ENCODE peak calls at places on chromosomes 11 and 22, in seven cellular contexts. K is psoas muscle, G is aorta, M is pancreas, B is adrenal gland, Y is neural progenitor cell, W is upper lobe of right lung. P is an unnamed sample.

GRCh38 chr11:108788565-108789199 is 123.8 kb downstream of the DDX10 start:
- DNase-seq in K (no peak), G (no peak), M (no peak), B (peak; percentile 18), Y (peak; percentile 35), W (no peak), P (no peak)

GRCh38 chr11:130827697-130828377 is 88.4 kb downstream of the SNX19 start:
- DNase-seq in K (peak; percentile 80), G (peak; percentile 81), M (peak; percentile 35), B (peak; percentile 54), Y (peak; percentile 77), W (no peak), P (no peak)

GRCh38 chr11:36065436-36065835 is 121.6 kb downstream of the LDLRAD3 start:
- DNase-seq in K (no peak), G (no peak), M (no peak), B (no peak), Y (no peak), W (no peak), P (no peak)

GRCh38 chr11:9069256-9069655 is 22.1 kb downstream of the SCUBE2 start:
- DNase-seq in K (no peak), G (no peak), M (no peak), B (no peak), Y (no peak), W (no peak), P (no peak)

GRCh38 chr11:1838077-1838425 is 730 bp upstream of the TNNI2 start:
- DNase-seq in K (no peak), G (peak; percentile 49), M (no peak), B (no peak), Y (no peak), W (no peak), P (peak; percentile 48)

GRCh38 chr11:44788536-44789227 is 61.9 kb downstream of the TSPAN18 start:
- DNase-seq in K (no peak), G (no peak), M (no peak), B (no peak), Y (no peak), W (no peak), P (peak; percentile 8)

GRCh38 chr11:17972987-17973386 is 39.9 kb downstream of the SERGEF start:
- DNase-seq in K (peak; percentile 64), G (peak; percentile 75), M (no peak), B (peak; percentile 61), Y (peak; percentile 80), W (no peak), P (no peak)

GRCh38 chr11:2270322-2271076 is at the start of gene ASCL2:
- DNase-seq in K (peak; percentile 46), G (no peak), M (no peak), B (peak; percentile 13), Y (peak; percentile 40), W (peak; percentile 68), P (no peak)

GRCh38 chr11:33040862-33041453 is 1.6 kb downstream of the TCP11L1 start:
- DNase-seq in K (no peak), G (no peak), M (no peak), B (no peak), Y (peak; percentile 32), W (no peak), P (no peak)

GRCh38 chr11:67316882-67317364 is 13.6 kb downstream of the SSH3 start:
- DNase-seq in K (no peak), G (no peak), M (no peak), B (no peak), Y (no peak), W (no peak), P (no peak)

GRCh38 chr22:45742866-45743450 is 71.3 kb downstream of the ATXN10 start:
- DNase-seq in K (peak; percentile 67), G (peak; percentile 61), M (no peak), B (no peak), Y (no peak), W (peak; percentile 81), P (peak; percentile 78)

GRCh38 chr11:68342459-68343158 is 30.2 kb downstream of the LRP5 start:
- DNase-seq in K (no peak), G (no peak), M (peak; percentile 49), B (no peak), Y (peak; percentile 51), W (peak; percentile 81), P (peak; percentile 72)

GRCh38 chr11:36635463-36635862 is 37.4 kb upstream of the RAG2 start:
- DNase-seq in K (no peak), G (no peak), M (no peak), B (no peak), Y (no peak), W (no peak), P (no peak)

GRCh38 chr11:27266125-27266524 is 96.9 kb downstream of the CCDC34 start:
- DNase-seq in K (no peak), G (no peak), M (no peak), B (no peak), Y (no peak), W (no peak), P (no peak)

GRCh38 chr11:7906481-7906880 is 24.6 kb downstream of the OR10A6 start:
- DNase-seq in K (no peak), G (no peak), M (no peak), B (no peak), Y (no peak), W (no peak), P (no peak)

GRCh38 chr11:132888226-132888625 is 644.1 kb downstream of the OPCML start:
- DNase-seq in K (no peak), G (no peak), M (no peak), B (no peak), Y (no peak), W (no peak), P (no peak)

GRCh38 chr11:31797227-31798056 is 13.7 kb downstream of the PAX6 start:
- DNase-seq in K (no peak), G (no peak), M (no peak), B (no peak), Y (peak; percentile 60), W (no peak), P (no peak)

GRCh38 chr11:103806130-103806900 is 230.1 kb upstream of the DDI1 start:
- DNase-seq in K (no peak), G (peak; percentile 44), M (peak; percentile 13), B (no peak), Y (no peak), W (no peak), P (no peak)

GRCh38 chr22:18012528-18012927 is 11.8 kb downstream of the MICAL3 start:
- DNase-seq in K (no peak), G (no peak), M (no peak), B (no peak), Y (no peak), W (no peak), P (no peak)

GRCh38 chr11:20599424-20600346 is at the start of gene SLC6A5:
- DNase-seq in K (no peak), G (no peak), M (peak; percentile 9), B (peak; percentile 70), Y (peak; percentile 94), W (peak; percentile 69), P (no peak)

GRCh38 chr22:22663861-22664800 is 19.7 kb downstream of the GGTLC2 start:
- DNase-seq in K (no peak), G (no peak), M (no peak), B (no peak), Y (no peak), W (no peak), P (no peak)

GRCh38 chr11:44943118-44943517 is 7.6 kb downstream of the TP53I11 start:
- DNase-seq in K (peak; percentile 49), G (peak; percentile 73), M (no peak), B (no peak), Y (no peak), W (peak; percentile 71), P (peak; percentile 71)

GRCh38 chr11:66100272-66101037 is 30.4 kb downstream of the PACS1 start:
- DNase-seq in K (peak; percentile 64), G (peak; percentile 79), M (peak; percentile 85), B (peak; percentile 79), Y (no peak), W (peak; percentile 80), P (peak; percentile 79)

GRCh38 chr11:83464181-83464580 is 178.0 kb upstream of the CCDC90B start:
- DNase-seq in K (no peak), G (no peak), M (no peak), B (no peak), Y (no peak), W (no peak), P (no peak)

DNA sequence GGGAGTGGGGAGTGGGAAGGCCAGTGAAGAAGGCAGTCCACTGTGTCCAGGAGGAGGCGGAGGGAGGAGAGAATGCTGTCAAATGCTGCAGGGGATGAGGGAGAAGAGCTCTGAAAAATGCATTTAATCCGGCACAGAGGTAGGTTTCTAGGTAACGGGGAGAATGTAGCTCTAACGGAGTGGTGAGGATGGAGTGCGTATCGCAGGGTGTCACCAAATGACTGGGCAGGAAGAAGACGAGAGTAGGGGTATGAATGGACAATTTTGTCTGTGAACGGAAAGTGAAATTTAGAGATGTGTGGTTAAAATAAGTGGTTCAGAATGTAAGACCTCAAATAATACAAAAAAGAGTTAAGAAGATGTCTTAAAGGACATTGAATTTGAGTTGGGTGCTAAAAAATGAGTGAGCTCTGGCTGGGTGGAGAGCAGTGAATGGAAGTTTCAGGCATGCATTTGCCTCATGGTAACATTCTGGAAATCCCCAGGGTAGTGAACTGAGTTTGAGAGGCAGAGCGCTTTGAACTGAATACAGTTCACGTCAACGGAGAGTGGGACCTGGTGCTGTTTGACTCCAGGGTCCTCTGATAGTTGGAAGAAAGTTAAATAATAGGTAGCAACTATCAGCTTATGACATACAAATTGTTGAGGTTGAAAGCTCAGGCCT is 81.3 kb upstream of the CADM1 start:
- DNase-seq in K (no peak), G (no peak), M (no peak), B (no peak), Y (no peak), W (no peak), P (no peak)
- H3K4me3 ChIP-seq in K (no peak overlapping the region), G (no peak overlapping the region), M (no peak overlapping the region), B (no peak overlapping the region), Y (no peak overlapping the region), W (no peak overlapping the region), P (no peak overlapping the region)

GRCh38 chr11:64864473-64865285 is 13.7 kb downstream of the EHD1 start:
- DNase-seq in K (peak; percentile 89), G (peak; percentile 92), M (peak; percentile 29), B (no peak), Y (peak; percentile 57), W (no peak), P (peak; percentile 61)
- H3K4me1 ChIP-seq in K (peaks cover 81% of the 10 kb centered on the region), G (no peaks in the 10 kb centered on the region), M (peaks cover 13% of the 10 kb centered on the region), B (peaks cover 33% of the 10 kb centered on the region), Y (peaks cover 37% of the 10 kb centered on the region), W (peaks cover 85% of the 10 kb centered on the region), P (peaks cover 98% of the 10 kb centered on the region)

DNA sequence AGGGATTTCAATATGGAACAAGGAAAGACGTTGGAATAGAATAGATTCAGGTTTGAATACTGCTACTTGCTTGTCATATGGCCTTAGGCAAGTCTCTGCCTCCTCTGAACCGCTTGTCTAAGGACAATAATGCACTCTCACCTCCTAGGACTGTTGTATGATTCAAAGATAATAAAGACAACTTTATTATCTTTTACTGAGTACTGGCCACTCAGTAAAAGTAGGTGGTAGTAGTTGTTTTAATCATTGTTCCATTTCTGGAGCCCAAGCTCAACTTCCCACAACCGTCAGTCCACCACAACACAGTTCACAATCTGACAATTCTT is 134.2 kb downstream of the ME3 start:
- DNase-seq in K (no peak), G (no peak), M (no peak), B (no peak), Y (no peak), W (no peak), P (no peak)
- H3K4me3 ChIP-seq in K (no peak overlapping the region), G (no peak overlapping the region), M (no peak overlapping the region), B (no peak overlapping the region), Y (no peak overlapping the region), W (no peak overlapping the region), P (no peak overlapping the region)

DNA sequence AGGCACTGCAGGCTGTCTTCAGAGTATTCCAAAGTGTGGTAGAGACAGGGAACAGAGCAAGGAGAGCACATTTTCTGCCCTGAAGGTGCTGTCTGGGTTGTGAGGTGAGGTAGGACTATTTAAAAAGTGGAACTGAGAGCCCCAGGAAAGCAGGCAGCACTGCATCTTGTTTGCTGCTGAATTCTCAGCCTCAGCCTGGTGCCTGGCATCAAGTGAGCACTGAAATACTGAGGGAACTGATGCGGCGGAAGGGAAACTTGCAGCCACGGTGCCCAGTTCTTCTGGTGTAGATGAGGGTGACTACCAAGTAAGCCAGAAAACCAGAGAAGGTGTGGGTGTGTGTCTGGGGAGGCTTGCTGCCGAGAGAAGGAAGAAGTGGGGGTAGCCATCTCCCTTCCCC is 59.5 kb downstream of the TNRC6B start:
- DNase-seq in K (no peak), G (no peak), M (no peak), B (no peak), Y (no peak), W (no peak), P (no peak)
- H3K4me1 ChIP-seq in K (peaks cover 60% of the 10 kb centered on the region), G (peaks cover 2% of the 10 kb centered on the region), M (peaks cover 15% of the 10 kb centered on the region), B (peaks cover 22% of the 10 kb centered on the region), Y (peaks cover 46% of the 10 kb centered on the region), W (peaks cover 14% of the 10 kb centered on the region), P (peaks cover 46% of the 10 kb centered on the region)

P was measured in lower lobe of right lung.